ENCODE peak calls at places on chromosomes 16 and 17, in five cellular contexts. V is sciatic nerve, L is hepatic stellate cell, B is heart left ventricle, M is non-pigmented ciliary epithelial cell. D is an unnamed sample.

GRCh38 chr17:18356624-18357023 is 6.7 kb downstream of the SHMT1 start:
- DNase-seq in L (no peak), B (peak), M (peak), V (no peak), D (no peak)

GRCh38 chr16:28553776-28554633 is at the start of gene SGF29:
- DNase-seq in B (peak), M (no peak), L (peak), V (peak), D (peak)

GRCh38 chr16:80852261-80852872 is 48.0 kb upstream of the CDYL2 start:
- DNase-seq in V (no peak), B (no peak), M (peak), L (peak), D (no peak)

GRCh38 chr16:48300391-48300856 is 53.1 kb upstream of the ABCC11 start:
- DNase-seq in M (no peak), V (no peak), B (no peak), L (peak), D (no peak)

GRCh38 chr17:30808785-30809286 is 15.7 kb downstream of the CRLF3 start:
- DNase-seq in B (no peak), L (no peak), V (no peak), M (no peak), D (no peak)

GRCh38 chr17:33033176-33033575 is 41.5 kb downstream of the SPACA3 start:
- DNase-seq in B (no peak), V (no peak), L (no peak), M (no peak), D (no peak)

GRCh38 chr17:21210411-21211076 is 3.4 kb downstream of the TMEM11 start:
- DNase-seq in L (no peak), B (no peak), V (no peak), M (no peak), D (no peak)

GRCh38 chr17:50050431-50051032 is 5.4 kb upstream of the ITGA3 start:
- DNase-seq in B (no peak), L (no peak), V (no peak), M (no peak), D (no peak)

GRCh38 chr16:29913514-29913913 is 12.5 kb downstream of the KCTD13 start:
- DNase-seq in M (no peak), B (no peak), L (no peak), V (no peak), D (no peak)

GRCh38 chr17:32784113-32784512 is 92.8 kb downstream of the MYO1D start:
- DNase-seq in V (no peak), L (no peak), B (no peak), M (no peak), D (no peak)

GRCh38 chr17:81310963-81311550 is 15.9 kb upstream of the SLC38A10 start:
- DNase-seq in M (no peak), L (no peak), B (no peak), V (no peak), D (no peak)

D was measured in kidney epithelial cell.